ENCODE peak calls at places on chromosomes 13 and 19, in six cellular contexts. One of them, this sample, is unnamed.

GRCh38 chr13:55244991-55245644 is 1895.6 kb upstream of the PRR20A start:
- DNase-seq in fibroblast of lung: no peak
- DNase-seq in endothelial cell of umbilical vein: no peak
- DNase-seq in astrocyte of the spinal cord: no peak
- DNase-seq in tibial nerve: no peak
- DNase-seq in cardiac fibroblast: peak
- DNase-seq in this sample: no peak

GRCh38 chr13:73720216-73720840 is 413.9 kb downstream of the KLF12 start:
- DNase-seq in endothelial cell of umbilical vein: no peak
- DNase-seq in tibial nerve: no peak
- DNase-seq in cardiac fibroblast: peak
- DNase-seq in astrocyte of the spinal cord: no peak
- DNase-seq in fibroblast of lung: peak
- DNase-seq in this sample: no peak

GRCh38 chr19:33285441-33285927 is 16.9 kb downstream of the CEBPA start:
- DNase-seq in endothelial cell of umbilical vein: no peak
- DNase-seq in cardiac fibroblast: no peak
- DNase-seq in fibroblast of lung: no peak
- DNase-seq in tibial nerve: no peak
- DNase-seq in astrocyte of the spinal cord: no peak
- DNase-seq in this sample: no peak

GRCh38 chr13:32115069-32115468 is 83.5 kb downstream of the FRY start:
- DNase-seq in endothelial cell of umbilical vein: peak
- DNase-seq in tibial nerve: no peak
- DNase-seq in astrocyte of the spinal cord: no peak
- DNase-seq in fibroblast of lung: no peak
- DNase-seq in cardiac fibroblast: no peak
- DNase-seq in this sample: no peak

GRCh38 chr19:7533281-7533819 is 2.2 kb upstream of the PNPLA6 start:
- DNase-seq in tibial nerve: peak
- DNase-seq in fibroblast of lung: peak
- DNase-seq in astrocyte of the spinal cord: peak
- DNase-seq in cardiac fibroblast: peak
- DNase-seq in endothelial cell of umbilical vein: peak
- DNase-seq in this sample: no peak

GRCh38 chr13:26895808-26896466 is 135.4 kb upstream of the GPR12 start:
- DNase-seq in tibial nerve: no peak
- DNase-seq in astrocyte of the spinal cord: no peak
- DNase-seq in endothelial cell of umbilical vein: no peak
- DNase-seq in cardiac fibroblast: no peak
- DNase-seq in fibroblast of lung: no peak
- DNase-seq in this sample: no peak

GRCh38 chr19:16015805-16016173 is 60.5 kb upstream of the TPM4 start:
- DNase-seq in endothelial cell of umbilical vein: no peak
- DNase-seq in fibroblast of lung: no peak
- DNase-seq in cardiac fibroblast: no peak
- DNase-seq in astrocyte of the spinal cord: no peak
- DNase-seq in tibial nerve: no peak
- DNase-seq in this sample: no peak

GRCh38 chr13:103236213-103236612 is 170.0 kb upstream of the SLC10A2 start:
- DNase-seq in endothelial cell of umbilical vein: no peak
- DNase-seq in fibroblast of lung: no peak
- DNase-seq in cardiac fibroblast: peak
- DNase-seq in tibial nerve: no peak
- DNase-seq in astrocyte of the spinal cord: peak
- DNase-seq in this sample: no peak

GRCh38 chr19:32358311-32358710 is 12.9 kb downstream of the ZNF507 start:
- DNase-seq in fibroblast of lung: no peak
- DNase-seq in cardiac fibroblast: no peak
- DNase-seq in astrocyte of the spinal cord: no peak
- DNase-seq in tibial nerve: no peak
- DNase-seq in endothelial cell of umbilical vein: no peak
- DNase-seq in this sample: no peak

GRCh38 chr13:70405266-70405665 is 297.0 kb upstream of the KLHL1 start:
- DNase-seq in fibroblast of lung: no peak
- DNase-seq in tibial nerve: no peak
- DNase-seq in endothelial cell of umbilical vein: no peak
- DNase-seq in astrocyte of the spinal cord: no peak
- DNase-seq in cardiac fibroblast: no peak
- DNase-seq in this sample: no peak

GRCh38 chr13:72932250-72932649 is 126.6 kb upstream of the KLF5 start:
- DNase-seq in astrocyte of the spinal cord: no peak
- DNase-seq in tibial nerve: no peak
- DNase-seq in endothelial cell of umbilical vein: no peak
- DNase-seq in cardiac fibroblast: no peak
- DNase-seq in fibroblast of lung: no peak
- DNase-seq in this sample: no peak

GRCh38 chr19:2426661-2427322 is 594 bp downstream of the TIMM13 start:
- DNase-seq in cardiac fibroblast: peak
- DNase-seq in tibial nerve: no peak
- DNase-seq in fibroblast of lung: peak
- DNase-seq in endothelial cell of umbilical vein: no peak
- DNase-seq in astrocyte of the spinal cord: no peak
- DNase-seq in this sample: no peak

GRCh38 chr19:11373166-11373884 is 1.1 kb upstream of the SWSAP1 start:
- DNase-seq in astrocyte of the spinal cord: no peak
- DNase-seq in tibial nerve: no peak
- DNase-seq in fibroblast of lung: peak
- DNase-seq in cardiac fibroblast: no peak
- DNase-seq in endothelial cell of umbilical vein: no peak
- DNase-seq in this sample: no peak

GRCh38 chr13:35782793-35783192 is 306.3 kb upstream of the MAB21L1 start:
- DNase-seq in endothelial cell of umbilical vein: no peak
- DNase-seq in tibial nerve: no peak
- DNase-seq in astrocyte of the spinal cord: no peak
- DNase-seq in cardiac fibroblast: no peak
- DNase-seq in fibroblast of lung: no peak
- DNase-seq in this sample: no peak

GRCh38 chr19:53896682-53897081 is 12.4 kb upstream of the CACNG7 start:
- DNase-seq in cardiac fibroblast: no peak
- DNase-seq in fibroblast of lung: no peak
- DNase-seq in endothelial cell of umbilical vein: no peak
- DNase-seq in tibial nerve: no peak
- DNase-seq in astrocyte of the spinal cord: no peak
- DNase-seq in this sample: no peak

GRCh38 chr19:7853760-7854107 is 20.5 kb downstream of the PRR36 start:
- DNase-seq in tibial nerve: no peak
- DNase-seq in astrocyte of the spinal cord: no peak
- DNase-seq in endothelial cell of umbilical vein: no peak
- DNase-seq in fibroblast of lung: no peak
- DNase-seq in cardiac fibroblast: no peak
- DNase-seq in this sample: no peak

GRCh38 chr13:62046512-62046911 is 630.9 kb upstream of the PCDH20 start:
- DNase-seq in endothelial cell of umbilical vein: no peak
- DNase-seq in tibial nerve: no peak
- DNase-seq in fibroblast of lung: no peak
- DNase-seq in astrocyte of the spinal cord: no peak
- DNase-seq in cardiac fibroblast: no peak
- DNase-seq in this sample: no peak

GRCh38 chr13:35961461-35962220 is 169.5 kb downstream of the DCLK1 start:
- DNase-seq in astrocyte of the spinal cord: no peak
- DNase-seq in tibial nerve: no peak
- DNase-seq in fibroblast of lung: no peak
- DNase-seq in endothelial cell of umbilical vein: no peak
- DNase-seq in cardiac fibroblast: peak
- DNase-seq in this sample: no peak

GRCh38 chr19:18846862-18847515 is 15.2 kb downstream of the UPF1 start:
- DNase-seq in tibial nerve: peak
- DNase-seq in cardiac fibroblast: peak
- DNase-seq in astrocyte of the spinal cord: peak
- DNase-seq in endothelial cell of umbilical vein: peak
- DNase-seq in fibroblast of lung: peak
- DNase-seq in this sample: no peak

DNA sequence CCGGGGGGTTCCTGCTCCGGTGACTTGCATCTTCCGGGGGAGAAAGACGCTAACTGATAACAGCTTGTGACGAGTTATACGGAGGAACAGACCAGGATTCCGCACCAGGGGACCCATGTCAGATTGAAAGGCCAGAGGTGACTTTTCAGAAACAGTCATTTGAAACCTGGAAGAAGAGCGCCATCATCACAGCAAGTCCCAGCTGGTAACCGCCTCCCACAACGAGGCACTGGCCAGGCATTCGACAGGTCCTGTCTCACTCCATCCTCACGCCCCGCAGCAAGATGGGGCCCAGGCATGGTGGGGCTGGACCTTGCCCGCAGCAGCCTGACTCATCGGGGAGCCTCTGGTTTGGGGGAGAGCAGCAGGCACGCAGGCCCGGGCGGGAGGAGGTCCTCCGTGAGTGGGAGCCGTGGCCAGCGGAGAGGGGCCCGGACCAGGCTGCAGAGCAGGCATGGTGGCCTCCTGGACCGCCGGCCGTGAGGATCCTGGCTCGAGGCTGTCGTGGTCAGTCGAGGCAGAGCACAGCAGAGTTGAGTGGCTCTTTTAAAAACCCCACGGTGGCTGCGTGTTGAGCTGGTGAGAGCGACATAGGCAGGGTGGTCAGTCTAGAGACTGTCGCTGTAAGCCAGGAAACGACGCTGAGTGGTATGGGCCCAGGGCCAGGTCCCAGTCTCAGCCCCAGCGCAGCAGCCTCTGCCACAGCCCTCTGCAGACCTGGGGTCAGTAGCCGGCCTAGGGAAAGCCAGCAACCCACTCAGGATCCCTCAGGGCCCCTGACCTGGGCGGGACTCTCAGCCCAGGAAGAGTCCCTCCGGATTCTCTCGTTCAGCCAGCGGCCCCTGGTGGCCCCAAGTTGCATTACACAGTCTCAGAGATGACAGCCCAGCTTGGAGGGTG is 94.9 kb upstream of the MCF2L start:
- DNase-seq in endothelial cell of umbilical vein: peak
- DNase-seq in fibroblast of lung: peak
- DNase-seq in astrocyte of the spinal cord: peak
- DNase-seq in cardiac fibroblast: peak
- DNase-seq in tibial nerve: peak
- DNase-seq in this sample: peak
- TF ChIP-seq CTCF in endothelial cell of umbilical vein: peak
- TF ChIP-seq CTCF in fibroblast of lung: peak
- TF ChIP-seq CTCF in astrocyte of the spinal cord: peak
- TF ChIP-seq CTCF in cardiac fibroblast: peak
- TF ChIP-seq CTCF in tibial nerve: peak
- TF ChIP-seq CTCF in this sample: peak

GRCh38 chr13:113060557-113061270 is 44.9 kb upstream of the F7 start:
- DNase-seq in cardiac fibroblast: no peak
- DNase-seq in endothelial cell of umbilical vein: no peak
- DNase-seq in tibial nerve: no peak
- DNase-seq in astrocyte of the spinal cord: no peak
- DNase-seq in fibroblast of lung: no peak
- DNase-seq in this sample: no peak
- H3K4me3 ChIP-seq in cardiac fibroblast: no peak
- H3K4me3 ChIP-seq in endothelial cell of umbilical vein: no peak
- H3K4me3 ChIP-seq in tibial nerve: no peak
- H3K4me3 ChIP-seq in astrocyte of the spinal cord: no peak
- H3K4me3 ChIP-seq in fibroblast of lung: no peak
- H3K4me3 ChIP-seq in this sample: no peak

DNA sequence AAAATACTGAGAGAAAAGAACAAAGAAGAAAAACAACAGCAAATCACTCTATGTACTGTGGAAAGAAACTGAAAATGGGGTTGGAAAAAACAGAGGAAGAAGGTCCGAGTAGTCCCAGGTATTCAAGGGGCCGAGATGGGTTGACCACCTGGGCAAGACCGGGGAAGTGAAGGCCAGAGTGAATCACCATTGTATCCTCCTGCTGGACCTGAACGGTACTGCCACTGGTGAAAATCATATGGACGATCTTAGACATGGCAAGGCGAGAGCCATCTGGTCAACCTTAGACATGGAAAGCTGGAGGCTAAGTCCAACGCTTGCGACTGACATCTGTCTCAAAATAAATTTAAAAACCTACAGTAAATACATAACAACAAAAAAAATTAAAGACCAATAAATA is 44.4 kb upstream of the ZNF91 start:
- DNase-seq in endothelial cell of umbilical vein: no peak
- DNase-seq in tibial nerve: no peak
- DNase-seq in astrocyte of the spinal cord: no peak
- DNase-seq in cardiac fibroblast: no peak
- DNase-seq in fibroblast of lung: no peak
- DNase-seq in this sample: no peak
- TF ChIP-seq CTCF in endothelial cell of umbilical vein: no peak
- TF ChIP-seq CTCF in tibial nerve: no peak
- TF ChIP-seq CTCF in astrocyte of the spinal cord: peak
- TF ChIP-seq CTCF in cardiac fibroblast: peak
- TF ChIP-seq CTCF in fibroblast of lung: peak
- TF ChIP-seq CTCF in this sample: peak

GRCh38 chr19:35558400-35559280 is 4.8 kb downstream of the ATP4A start:
- DNase-seq in cardiac fibroblast: no peak
- DNase-seq in fibroblast of lung: no peak
- DNase-seq in tibial nerve: no peak
- DNase-seq in astrocyte of the spinal cord: no peak
- DNase-seq in endothelial cell of umbilical vein: no peak
- DNase-seq in this sample: no peak
- H3K4me3 ChIP-seq in cardiac fibroblast: no peak
- H3K4me3 ChIP-seq in fibroblast of lung: no peak
- H3K4me3 ChIP-seq in tibial nerve: no peak
- H3K4me3 ChIP-seq in astrocyte of the spinal cord: peak
- H3K4me3 ChIP-seq in endothelial cell of umbilical vein: no peak
- H3K4me3 ChIP-seq in this sample: no peak

DNA sequence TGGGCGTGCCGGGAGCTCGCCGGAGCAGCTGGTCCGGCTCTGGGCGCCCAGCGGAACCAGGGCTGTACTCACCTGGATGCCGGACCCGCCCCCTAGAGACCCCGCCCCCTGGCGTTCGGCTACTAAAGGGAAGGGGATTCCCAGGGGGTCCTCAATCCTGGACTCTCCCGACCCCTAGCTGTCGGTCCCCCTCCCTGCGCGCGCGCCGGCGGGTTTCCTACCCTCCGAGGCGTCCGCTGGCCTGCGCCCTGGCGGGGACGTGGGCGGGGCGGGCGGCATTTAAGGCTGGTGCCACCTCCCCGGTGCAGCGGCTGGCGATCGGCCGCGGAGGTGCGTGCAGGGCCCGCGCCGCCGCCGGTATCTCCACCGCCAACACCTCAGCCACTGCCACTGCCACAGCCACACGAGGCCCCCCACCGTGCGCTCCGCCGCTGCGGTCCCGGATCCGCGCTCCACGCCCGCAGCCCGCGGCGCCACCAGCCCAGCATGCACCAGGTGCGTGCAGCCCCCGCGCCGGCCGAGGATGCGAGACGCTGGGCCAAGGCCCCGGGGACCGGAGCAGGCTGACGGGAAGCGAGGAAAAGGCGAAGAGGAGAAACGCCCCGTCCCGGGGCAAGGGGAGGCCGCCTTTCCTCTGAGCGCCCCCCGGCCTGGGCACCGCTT is at the start of gene ATP12A:
- DNase-seq in astrocyte of the spinal cord: no peak
- DNase-seq in cardiac fibroblast: no peak
- DNase-seq in endothelial cell of umbilical vein: no peak
- DNase-seq in fibroblast of lung: no peak
- DNase-seq in tibial nerve: no peak
- DNase-seq in this sample: no peak
- TF ChIP-seq CTCF in astrocyte of the spinal cord: no peak
- TF ChIP-seq CTCF in cardiac fibroblast: no peak
- TF ChIP-seq CTCF in endothelial cell of umbilical vein: no peak
- TF ChIP-seq CTCF in fibroblast of lung: no peak
- TF ChIP-seq CTCF in tibial nerve: no peak
- TF ChIP-seq CTCF in this sample: no peak

GRCh38 chr19:17389957-17390664 is 3.9 kb downstream of the CCDC194 start:
- DNase-seq in tibial nerve: no peak
- DNase-seq in endothelial cell of umbilical vein: no peak
- DNase-seq in astrocyte of the spinal cord: no peak
- DNase-seq in fibroblast of lung: no peak
- DNase-seq in cardiac fibroblast: no peak
- DNase-seq in this sample: no peak
- H3K4me3 ChIP-seq in tibial nerve: peak
- H3K4me3 ChIP-seq in endothelial cell of umbilical vein: peak
- H3K4me3 ChIP-seq in astrocyte of the spinal cord: peak
- H3K4me3 ChIP-seq in fibroblast of lung: peak
- H3K4me3 ChIP-seq in cardiac fibroblast: peak
- H3K4me3 ChIP-seq in this sample: peak

This sample was measured in GM12864.